ENCODE peak calls at places on chromosome 18, in four cellular contexts. D, U, H and G are unnamed samples.

GRCh38 chr18:24232814-24233213 is 94.0 kb downstream of the CABYR start:
- DNase-seq in D (no peak), U (no peak), H (no peak), G (no peak)

GRCh38 chr18:58567453-58568196 is 61.3 kb downstream of the ALPK2 start:
- DNase-seq in D (no peak), U (no peak), H (no peak), G (no peak)

GRCh38 chr18:35511428-35511827 is 13.7 kb upstream of the INO80C start:
- DNase-seq in D (no peak), U (peak; percentile 61), H (no peak), G (no peak)

GRCh38 chr18:26771524-26771923 is 94.0 kb downstream of the AQP4 start:
- DNase-seq in D (peak; percentile 46), U (no peak), H (no peak), G (no peak)

GRCh38 chr18:5625076-5625475 is 81.3 kb upstream of the EPB41L3 start:
- DNase-seq in D (no peak), U (no peak), H (no peak), G (no peak)

GRCh38 chr18:23186781-23187180 is 51.5 kb downstream of the CABLES1 start:
- DNase-seq in D (no peak), U (no peak), H (no peak), G (no peak)

GRCh38 chr18:74598350-74599001 is 806 bp downstream of the ZNF407 start:
- DNase-seq in D (peak; percentile 58), U (peak; percentile 83), H (peak; percentile 63), G (peak; percentile 73)

GRCh38 chr18:75679347-75679746 is 251.8 kb upstream of the SMIM21 start:
- DNase-seq in D (no peak), U (no peak), H (no peak), G (no peak)

GRCh38 chr18:11553098-11553940 is 56.1 kb upstream of the SLC35G4 start:
- DNase-seq in D (peak; percentile 55), U (peak; percentile 57), H (peak; percentile 34), G (peak; percentile 20)

GRCh38 chr18:38606841-38607240 is 1041.2 kb upstream of the CELF4 start:
- DNase-seq in D (no peak), U (no peak), H (no peak), G (no peak)

GRCh38 chr18:58213445-58213844 is 169.4 kb downstream of the NEDD4L start:
- DNase-seq in D (peak; percentile 31), U (no peak), H (no peak), G (no peak)

GRCh38 chr18:48827321-48828200 is 123.2 kb downstream of the SMAD7 start:
- DNase-seq in D (no peak), U (no peak), H (no peak), G (peak; percentile 93)

GRCh38 chr18:26226229-26227050 is at the start of gene TAF4B:
- DNase-seq in D (peak; percentile 67), U (peak; percentile 97), H (peak; percentile 89), G (peak; percentile 80)

GRCh38 chr18:54392621-54393023 is 34.9 kb downstream of the C18orf54 start:
- DNase-seq in D (peak; percentile 63), U (peak; percentile 64), H (no peak), G (peak; percentile 76)

GRCh38 chr18:12883003-12883683 is 894 bp downstream of the PTPN2 start:
- DNase-seq in D (no peak), U (no peak), H (no peak), G (peak; percentile 5)

GRCh38 chr18:79681484-79682387 is 2.1 kb downstream of the CTDP1 start:
- DNase-seq in D (peak; percentile 86), U (no peak), H (no peak), G (no peak)

GRCh38 chr18:3071676-3072075 is 58.7 kb upstream of the LPIN2 start:
- DNase-seq in D (no peak), U (no peak), H (no peak), G (no peak)

GRCh38 chr18:703660-704018 is 8.8 kb downstream of the ENOSF1 start:
- DNase-seq in D (no peak), U (no peak), H (no peak), G (no peak)

GRCh38 chr18:6835345-6835744 is 105.8 kb downstream of the ARHGAP28 start:
- DNase-seq in D (no peak), U (no peak), H (no peak), G (no peak)

GRCh38 chr18:79975043-79975442 is 10.6 kb downstream of the HSBP1L1 start:
- DNase-seq in D (no peak), U (no peak), H (no peak), G (no peak)

GRCh38 chr18:37299471-37300304 is 265.9 kb downstream of the CELF4 start:
- DNase-seq in D (peak; percentile 38), U (no peak), H (no peak), G (peak; percentile 89)

GRCh38 chr18:37251679-37252078 is 313.9 kb downstream of the CELF4 start:
- DNase-seq in D (no peak), U (no peak), H (no peak), G (no peak)

GRCh38 chr18:27609221-27609620 is 424.1 kb upstream of the CHST9 start:
- DNase-seq in D (no peak), U (no peak), H (no peak), G (no peak)

GRCh38 chr18:5600376-5601071 is 56.7 kb upstream of the EPB41L3 start:
- DNase-seq in D (no peak), U (no peak), H (no peak), G (peak; percentile 11)

GRCh38 chr18:10406172-10406663 is 48.2 kb upstream of the APCDD1 start:
- DNase-seq in D (no peak), U (no peak), H (no peak), G (peak; percentile 89)